ENCODE peak calls at places on chromosomes 2 and 18, in four cellular contexts. One of them, this sample, is unnamed.

GRCh38 chr18:47758000-47758399 is 172.5 kb downstream of the SMAD2 start:
- DNase-seq in HT1080: no peak
- DNase-seq in Panc1: no peak
- DNase-seq in GF-D8: no peak
- DNase-seq in this sample: no peak

GRCh38 chr2:84022810-84023431 is 436.2 kb downstream of the SUCLG1 start:
- DNase-seq in GF-D8: no peak
- DNase-seq in Panc1: peak
- DNase-seq in HT1080: peak
- DNase-seq in this sample: peak

GRCh38 chr2:26245231-26245732 is 543 bp downstream of the HADHB start:
- DNase-seq in HT1080: peak
- DNase-seq in Panc1: no peak
- DNase-seq in GF-D8: no peak
- DNase-seq in this sample: no peak

GRCh38 chr18:31578126-31578525 is 13.6 kb upstream of the TTR start:
- DNase-seq in Panc1: no peak
- DNase-seq in GF-D8: no peak
- DNase-seq in HT1080: no peak
- DNase-seq in this sample: no peak

GRCh38 chr18:35694803-35695202 is 113.3 kb downstream of the GALNT1 start:
- DNase-seq in GF-D8: no peak
- DNase-seq in HT1080: no peak
- DNase-seq in Panc1: no peak
- DNase-seq in this sample: no peak

GRCh38 chr2:110770696-110771425 is 38.5 kb downstream of the ACOXL start:
- DNase-seq in GF-D8: no peak
- DNase-seq in Panc1: no peak
- DNase-seq in HT1080: peak
- DNase-seq in this sample: no peak

GRCh38 chr2:113694438-113694837 is 62.0 kb downstream of the SLC35F5 start:
- DNase-seq in Panc1: no peak
- DNase-seq in GF-D8: no peak
- DNase-seq in HT1080: no peak
- DNase-seq in this sample: no peak

GRCh38 chr2:116094196-116094595 is 1651.8 kb downstream of the DPP10 start:
- DNase-seq in GF-D8: no peak
- DNase-seq in HT1080: peak
- DNase-seq in Panc1: no peak
- DNase-seq in this sample: no peak

GRCh38 chr18:24731981-24732380 is 271.5 kb downstream of the HRH4 start:
- DNase-seq in Panc1: no peak
- DNase-seq in HT1080: peak
- DNase-seq in GF-D8: no peak
- DNase-seq in this sample: no peak

GRCh38 chr18:73947180-73947989 is 200.2 kb downstream of the FBXO15 start:
- DNase-seq in GF-D8: no peak
- DNase-seq in HT1080: no peak
- DNase-seq in Panc1: no peak
- DNase-seq in this sample: no peak

GRCh38 chr18:12659904-12660605 is 2.1 kb upstream of the SPIRE1 start:
- DNase-seq in Panc1: no peak
- DNase-seq in GF-D8: no peak
- DNase-seq in HT1080: peak
- DNase-seq in this sample: peak

GRCh38 chr2:8242734-8243133 is 439.1 kb upstream of the ID2 start:
- DNase-seq in GF-D8: no peak
- DNase-seq in Panc1: no peak
- DNase-seq in HT1080: no peak
- DNase-seq in this sample: no peak

GRCh38 chr18:58525517-58525916 is 103.4 kb downstream of the ALPK2 start:
- DNase-seq in GF-D8: no peak
- DNase-seq in HT1080: peak
- DNase-seq in Panc1: no peak
- DNase-seq in this sample: no peak

GRCh38 chr2:141806090-141806489 is 324.7 kb downstream of the LRP1B start:
- DNase-seq in HT1080: no peak
- DNase-seq in Panc1: no peak
- DNase-seq in GF-D8: no peak
- DNase-seq in this sample: no peak

GRCh38 chr2:151638188-151638933 is 95.9 kb downstream of the NEB start:
- DNase-seq in HT1080: peak
- DNase-seq in Panc1: no peak
- DNase-seq in GF-D8: no peak
- DNase-seq in this sample: no peak

GRCh38 chr2:9191044-9191481 is 15.5 kb upstream of the ASAP2 start:
- DNase-seq in Panc1: no peak
- DNase-seq in GF-D8: no peak
- DNase-seq in HT1080: peak
- DNase-seq in this sample: no peak

GRCh38 chr2:119473621-119474370 is 42.1 kb downstream of the TMEM37 start:
- DNase-seq in GF-D8: no peak
- DNase-seq in HT1080: no peak
- DNase-seq in Panc1: no peak
- DNase-seq in this sample: no peak

GRCh38 chr2:86012017-86012712 is 93.5 kb downstream of the POLR1A start:
- DNase-seq in Panc1: no peak
- DNase-seq in GF-D8: no peak
- DNase-seq in HT1080: no peak
- DNase-seq in this sample: no peak

GRCh38 chr2:233165895-233166661 is 85.4 kb upstream of the ATG16L1 start:
- DNase-seq in HT1080: peak
- DNase-seq in Panc1: no peak
- DNase-seq in GF-D8: peak
- DNase-seq in this sample: peak

GRCh38 chr2:98761267-98761781 is 30.4 kb upstream of the MGAT4A start:
- DNase-seq in Panc1: no peak
- DNase-seq in HT1080: no peak
- DNase-seq in GF-D8: no peak
- DNase-seq in this sample: no peak

GRCh38 chr2:157055660-157056199 is 201.8 kb upstream of the GALNT5 start:
- DNase-seq in Panc1: no peak
- DNase-seq in HT1080: peak
- DNase-seq in GF-D8: no peak
- DNase-seq in this sample: peak

GRCh38 chr2:201696151-201696659 is 2.2 kb downstream of the MPP4 start:
- DNase-seq in Panc1: no peak
- DNase-seq in GF-D8: no peak
- DNase-seq in HT1080: peak
- DNase-seq in this sample: peak

GRCh38 chr2:150880986-150881385 is 380.7 kb downstream of the RBM43 start:
- DNase-seq in GF-D8: no peak
- DNase-seq in HT1080: no peak
- DNase-seq in Panc1: no peak
- DNase-seq in this sample: no peak

GRCh38 chr18:59011786-59012185 is 127.9 kb upstream of the SEC11C start:
- DNase-seq in GF-D8: no peak
- DNase-seq in HT1080: no peak
- DNase-seq in Panc1: no peak
- DNase-seq in this sample: no peak

GRCh38 chr2:237497820-237498128 is 10.7 kb downstream of the MLPH start:
- DNase-seq in HT1080: no peak
- DNase-seq in Panc1: no peak
- DNase-seq in GF-D8: no peak
- DNase-seq in this sample: no peak